ENCODE peak calls at places on chromosomes 13 and 19, in four cellular contexts. C is PC-9, I is GM13976, K is mesothelial cell of epicardium. O is an unnamed sample.
A peak's percentile ranks its signal among the peaks of the same experiment; 100 is the strongest.

GRCh38 chr19:50822661-50823208 is 852 bp downstream of the KLK1 start:
- DNase-seq in I (no peak), C (no peak), K (no peak), O (no peak)

GRCh38 chr19:36392916-36393673 is 14.1 kb upstream of the ZFP14 start:
- DNase-seq in C (no peak), K (no peak), I (no peak), O (no peak)

GRCh38 chr13:100547805-100548204 is 40.8 kb downstream of the GGACT start:
- DNase-seq in K (no peak), I (no peak), C (no peak), O (no peak)

GRCh38 chr19:23116802-23117571 is at the start of gene ZNF730:
- DNase-seq in K (peak; percentile 88), C (peak; percentile 23), I (peak; percentile 72), O (peak; percentile 14)

GRCh38 chr13:31301119-31301518 is 101.3 kb downstream of the B3GLCT start:
- DNase-seq in C (no peak), K (no peak), I (no peak), O (no peak)

GRCh38 chr13:49071341-49071937 is 95.7 kb downstream of the FNDC3A start:
- DNase-seq in K (no peak), C (no peak), I (no peak), O (no peak)

GRCh38 chr19:2051771-2052704 is 994 bp upstream of the MKNK2 start:
- DNase-seq in C (no peak), K (no peak), I (no peak), O (no peak)

GRCh38 chr13:105665284-105665683 is 870.2 kb downstream of the EFNB2 start:
- DNase-seq in K (no peak), C (no peak), I (no peak), O (no peak)

GRCh38 chr13:21826214-21827015 is 155.5 kb downstream of the FGF9 start:
- DNase-seq in K (no peak), C (no peak), I (no peak), O (no peak)

GRCh38 chr13:46845146-46845545 is 48.2 kb upstream of the ESD start:
- DNase-seq in K (no peak), I (no peak), C (no peak), O (no peak)

DNA sequence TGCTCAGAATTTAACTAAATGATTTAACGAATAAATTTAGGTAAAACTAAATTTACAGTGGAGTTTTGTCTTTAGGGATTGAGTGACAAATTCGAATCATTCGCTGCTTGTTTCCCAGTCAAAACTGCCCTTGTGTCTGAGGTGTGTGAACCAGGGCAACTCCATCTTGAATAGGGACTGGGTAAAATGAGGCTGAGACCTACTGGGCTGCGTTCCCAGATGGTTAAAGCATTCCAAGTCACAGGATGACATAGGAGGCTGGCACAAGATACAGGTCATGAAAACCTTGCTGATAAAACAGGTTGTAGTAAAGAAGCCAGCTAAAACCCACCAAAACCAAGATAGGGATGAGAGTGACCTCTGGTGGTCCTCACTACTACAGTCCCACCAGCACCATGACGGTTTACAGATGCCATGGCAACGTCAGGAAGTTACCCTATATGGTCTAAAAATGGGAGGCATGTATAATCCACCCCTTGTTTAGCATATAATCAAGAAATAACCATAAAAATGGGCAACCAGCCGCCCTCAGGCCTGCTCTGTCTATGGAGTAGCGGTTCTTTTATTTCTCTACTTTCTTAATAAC is 10.2 kb upstream of the ANKRD10 start:
- DNase-seq in I (no peak), C (no peak), K (no peak), O (no peak)
- TF ChIP-seq CTCF in I (no peak), C (no peak), K (no peak), O (no peak)

DNA sequence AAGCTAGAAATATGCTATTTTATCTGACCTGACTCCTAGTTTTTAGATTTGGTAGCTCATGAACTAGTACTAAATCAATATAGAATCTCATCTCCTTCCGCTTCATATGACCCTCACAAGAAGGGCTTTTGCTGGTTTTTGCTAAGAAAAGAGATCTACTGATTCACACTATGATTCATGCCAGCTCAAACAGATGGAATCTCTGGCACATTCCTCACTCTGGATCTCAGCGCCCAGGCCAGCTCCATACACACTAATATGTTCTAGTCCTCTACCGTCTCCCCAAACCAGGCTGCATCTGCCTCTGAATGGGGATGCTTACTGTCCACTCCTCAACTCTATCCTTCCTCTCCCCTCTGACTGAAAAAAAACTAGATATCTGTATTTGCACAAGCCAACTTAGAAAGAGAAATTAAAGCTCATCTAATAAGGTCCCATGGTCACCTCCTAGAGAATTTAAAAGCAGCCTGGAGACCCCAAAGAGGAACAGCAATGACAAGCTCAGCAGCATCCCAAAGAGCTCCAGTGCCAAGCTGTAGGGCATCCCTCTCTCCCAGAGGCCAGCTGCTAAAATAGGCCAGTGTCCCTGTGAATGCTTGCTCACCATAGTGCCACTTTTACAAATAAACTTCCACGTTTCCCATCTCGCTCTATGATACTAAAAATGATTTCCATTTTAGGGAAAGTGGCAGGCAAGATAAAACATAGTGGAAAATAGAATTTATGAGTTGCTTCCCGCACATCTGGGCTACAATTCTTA is 74.9 kb downstream of the LHFPL6 start:
- DNase-seq in I (no peak), C (peak; percentile 47), K (no peak), O (no peak)
- TF ChIP-seq CTCF in I (no peak), C (no peak), K (no peak), O (no peak)

GRCh38 chr19:5654931-5655330 is 25.4 kb downstream of the MICOS13 start:
- DNase-seq in C (no peak), K (no peak), I (no peak), O (no peak)

GRCh38 chr19:5655412-5655811 is 24.9 kb downstream of the MICOS13 start:
- DNase-seq in C (no peak), I (no peak), K (no peak), O (no peak)

GRCh38 chr19:5648464-5648863 is 25.6 kb downstream of the SAFB start:
- DNase-seq in I (no peak), C (no peak), K (no peak), O (no peak)

GRCh38 chr19:5651361-5651760 is 28.5 kb downstream of the SAFB start:
- DNase-seq in C (no peak), I (no peak), K (no peak), O (no peak)

GRCh38 chr19:5652261-5652660 is 28.1 kb downstream of the MICOS13 start:
- DNase-seq in K (no peak), C (no peak), I (no peak), O (no peak)
- TF ChIP-seq CTCF in K (no peak), C (no peak), I (no peak), O (no peak)

DNA sequence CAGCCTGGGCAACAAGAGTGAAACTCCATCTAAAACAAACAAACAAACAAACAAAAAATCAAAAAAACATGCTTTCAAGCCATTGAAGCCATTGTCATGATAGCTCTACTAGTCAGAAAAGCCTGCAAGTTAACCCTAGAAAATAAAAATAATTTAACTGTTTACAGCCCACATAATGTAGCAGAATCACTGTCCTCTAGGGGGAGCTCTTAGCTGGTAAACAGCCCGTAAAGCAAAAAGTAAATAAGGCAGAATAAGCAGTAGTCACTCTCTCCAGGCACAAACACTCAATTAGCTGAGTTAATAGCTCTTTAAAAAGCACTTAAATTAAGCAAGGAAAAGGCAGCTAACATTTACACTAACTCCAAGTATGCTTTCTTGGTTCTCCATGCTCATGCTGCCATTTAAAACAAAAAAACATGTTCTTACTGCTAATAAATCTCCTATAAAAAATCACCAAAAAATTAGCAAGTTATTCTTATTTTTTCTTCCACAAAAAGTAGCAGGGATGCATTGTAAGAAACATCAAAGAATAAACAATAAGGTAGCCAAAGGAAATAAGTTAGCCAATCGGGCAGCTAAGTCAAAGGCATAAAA is 11.3 kb downstream of the LILRB4 start:
- DNase-seq in I (peak; percentile 57), K (no peak), C (peak; percentile 14), O (peak; percentile 32)
- TF ChIP-seq CTCF in I (peak; percentile 73), K (no peak), C (peak; percentile 92), O (peak; percentile 85)

GRCh38 chr19:56748443-56748842 is 76.9 kb upstream of the ZNF835 start:
- DNase-seq in K (no peak), I (no peak), C (no peak), O (peak; percentile 52)
- TF ChIP-seq CTCF in K (no peak), I (no peak), C (peak; percentile 67), O (peak; percentile 75)

DNA sequence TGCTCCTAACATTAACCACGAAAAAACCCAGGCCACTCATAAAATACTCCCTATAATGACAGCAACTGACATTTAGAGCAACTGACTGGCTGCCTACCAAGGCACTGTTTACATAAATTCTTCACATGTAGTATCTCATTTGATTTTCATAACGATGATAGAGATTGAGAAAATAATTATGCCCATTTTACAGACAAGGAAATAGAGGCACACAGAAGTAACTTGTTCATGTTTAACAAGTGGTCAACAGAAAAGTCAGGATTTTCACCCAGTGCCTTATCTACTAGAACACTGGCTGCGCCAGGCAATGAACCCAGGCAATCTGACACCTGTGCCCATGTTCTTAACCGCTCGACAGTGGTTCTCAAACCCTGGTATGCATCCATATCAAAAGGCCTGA is 6.3 kb downstream of the ZNF45 start:
- DNase-seq in C (no peak), K (no peak), I (no peak), O (no peak)
- TF ChIP-seq CTCF in C (no peak), K (no peak), I (no peak), O (no peak)

GRCh38 chr13:33934343-33934742 is 116.4 kb downstream of the RFC3 start:
- DNase-seq in I (no peak), C (no peak), K (no peak), O (no peak)

GRCh38 chr13:33937373-33938087 is 119.6 kb downstream of the RFC3 start:
- DNase-seq in C (peak; percentile 15), I (no peak), K (no peak), O (no peak)

GRCh38 chr13:33934936-33935510 is 117.1 kb downstream of the RFC3 start:
- DNase-seq in K (no peak), C (no peak), I (no peak), O (no peak)

GRCh38 chr13:33933810-33934209 is 115.9 kb downstream of the RFC3 start:
- DNase-seq in K (no peak), C (no peak), I (no peak), O (no peak)

GRCh38 chr13:33935969-33936368 is 118.0 kb downstream of the RFC3 start:
- DNase-seq in C (no peak), I (no peak), K (no peak), O (no peak)
- TF ChIP-seq CTCF in C (no peak), I (no peak), K (no peak), O (no peak)

DNA sequence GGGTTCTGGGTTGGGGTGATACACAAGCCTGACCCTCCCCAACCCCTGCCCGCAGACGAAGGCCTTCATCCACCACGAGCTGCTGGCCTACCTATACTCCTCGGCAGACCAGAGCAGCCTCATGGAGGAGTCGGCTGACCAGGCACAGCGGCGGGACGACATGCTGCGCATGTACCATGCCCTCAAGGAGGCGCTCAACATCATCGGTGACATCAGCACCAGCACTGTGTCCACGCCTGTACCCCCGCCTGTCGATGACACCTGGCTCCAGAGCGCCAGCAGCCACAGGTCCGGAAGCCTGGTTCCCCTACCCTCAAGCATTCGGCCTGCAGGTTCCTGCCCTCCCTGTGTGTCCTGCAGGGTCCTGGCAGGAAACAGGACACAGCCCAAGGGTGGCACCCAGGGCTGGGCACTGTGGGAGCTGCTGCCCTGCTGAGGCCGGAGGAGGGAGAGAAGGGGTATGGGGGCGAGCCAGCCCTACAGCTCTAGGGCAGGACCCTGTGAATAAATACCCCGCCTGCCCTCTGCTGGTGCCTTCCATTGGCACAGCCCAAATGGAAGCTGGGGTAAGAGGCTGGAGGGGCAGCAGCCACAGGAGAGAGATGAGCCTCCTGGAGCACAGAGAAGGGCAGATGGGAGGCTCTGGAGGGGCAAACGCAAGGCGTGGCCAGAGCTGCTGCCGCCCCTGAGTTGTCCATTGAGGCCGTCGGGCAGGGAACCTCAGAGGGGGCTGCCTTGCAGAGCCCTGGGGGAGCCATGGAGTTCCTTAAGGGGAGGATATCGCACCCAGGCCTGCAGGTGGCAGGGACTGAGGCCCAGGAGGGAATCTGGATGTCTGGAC is 6.8 kb downstream of the TMED1 start:
- DNase-seq in C (no peak), K (no peak), I (no peak), O (no peak)
- TF ChIP-seq CTCF in C (peak; percentile 40), K (no peak), I (no peak), O (no peak)

O was measured in LNCaP clone FGC.